ENCODE peak calls at places on chromosomes 11 and 22, in five cellular contexts. F is RWPE2, D is right lobe of liver, Q is HCT116, L is MM.1S. I is an unnamed sample. For H3K4me1, the result is how much of the 10 kb centered on the place peaks cover.

GRCh38 chr11:66418168-66418985 is 2.5 kb upstream of the NPAS4 start:
- DNase-seq in F (no peak), D (peak), Q (peak), L (peak), I (peak)

GRCh38 chr11:65535102-65535501 is 10.2 kb downstream of the SCYL1 start:
- DNase-seq in F (no peak), D (no peak), Q (no peak), L (no peak), I (no peak)

GRCh38 chr11:64278576-64279190 is 5.8 kb downstream of the BAD start:
- DNase-seq in F (no peak), D (no peak), Q (no peak), L (no peak), I (no peak)

GRCh38 chr11:124799384-124800225 is 601 bp downstream of the MSANTD2 start:
- DNase-seq in F (no peak), D (peak), Q (no peak), L (peak), I (peak)

GRCh38 chr22:17366830-17367229 is 2.4 kb upstream of the CECR2 start:
- DNase-seq in F (no peak), D (no peak), Q (peak), L (no peak), I (peak)

GRCh38 chr11:26199341-26199740 is 132.6 kb upstream of the ANO3 start:
- DNase-seq in F (no peak), D (no peak), Q (no peak), L (no peak), I (no peak)

GRCh38 chr22:26587991-26588613 is 1.8 kb downstream of the TPST2 start:
- DNase-seq in F (no peak), D (no peak), Q (no peak), L (no peak), I (no peak)

GRCh38 chr11:29352273-29352672 is 664.6 kb downstream of the KCNA4 start:
- DNase-seq in F (no peak), D (no peak), Q (no peak), L (no peak), I (no peak)

GRCh38 chr22:38882480-38882879 is 10.5 kb upstream of the CBX6 start:
- DNase-seq in F (no peak), D (no peak), Q (no peak), L (no peak), I (no peak)

GRCh38 chr11:96045622-96046456 is 121.9 kb upstream of the MTMR2 start:
- DNase-seq in F (no peak), D (no peak), Q (no peak), L (peak), I (peak)

GRCh38 chr11:643366-643765 is 6.3 kb downstream of the DRD4 start:
- DNase-seq in F (no peak), D (no peak), Q (no peak), L (peak), I (no peak)

GRCh38 chr22:19750666-19751490 is 9.7 kb upstream of the TBX1 start:
- DNase-seq in F (no peak), D (no peak), Q (no peak), L (no peak), I (no peak)

GRCh38 chr22:46577361-46578249 is 40.2 kb upstream of the CELSR1 start:
- DNase-seq in F (peak), D (peak), Q (no peak), L (no peak), I (peak)

GRCh38 chr11:66663741-66664296 is 13.9 kb downstream of the RBM4B start:
- DNase-seq in F (no peak), D (no peak), Q (no peak), L (no peak), I (no peak)

DNA sequence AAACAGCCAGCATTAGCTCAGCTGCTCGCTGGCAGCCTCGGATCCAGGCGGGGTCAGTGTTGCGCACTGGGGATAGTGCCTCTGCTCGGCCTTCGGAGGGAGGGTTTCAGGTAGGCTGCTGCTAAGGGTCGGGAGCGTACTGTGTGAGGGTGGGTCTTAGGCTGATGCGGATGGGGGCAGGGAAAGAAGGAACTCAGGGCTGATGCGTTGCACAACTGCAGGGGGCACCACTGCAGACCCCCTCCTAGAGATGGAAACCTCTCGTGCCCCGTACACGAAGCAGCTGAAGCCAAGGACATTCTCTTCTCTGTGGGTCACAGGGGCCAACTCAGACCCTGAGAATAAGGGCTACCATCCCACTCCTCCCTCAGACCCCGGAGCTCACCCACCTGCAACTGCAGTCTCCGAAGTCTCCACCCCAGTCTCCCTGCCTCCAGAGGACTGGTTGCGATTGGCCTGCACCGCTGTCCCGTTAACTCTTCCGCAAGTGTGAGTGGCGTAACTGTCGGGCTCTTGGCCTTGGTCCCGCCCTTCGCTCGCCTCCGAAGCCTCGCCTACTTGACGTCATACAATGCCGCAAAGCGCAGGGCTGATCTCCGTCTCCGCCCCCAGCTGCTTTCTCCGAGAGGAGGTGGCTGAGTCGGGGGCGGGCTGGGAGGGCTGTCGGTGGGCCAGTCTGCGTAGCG is at the start of gene KBTBD3:
- DNase-seq in F (peak), D (peak), Q (peak), L (peak), I (peak)
- TF ChIP-seq CTCF in F (peak), D (peak), Q (peak), L (peak), I (peak)

GRCh38 chr22:44328326-44328725 is 15.6 kb upstream of the SHISAL1 start:
- DNase-seq in F (no peak), D (no peak), Q (no peak), L (no peak), I (no peak)

GRCh38 chr22:44326549-44326881 is 13.8 kb upstream of the SHISAL1 start:
- DNase-seq in F (no peak), D (no peak), Q (no peak), L (no peak), I (no peak)

GRCh38 chr22:44329179-44329796 is 16.5 kb upstream of the SHISAL1 start:
- DNase-seq in F (no peak), D (no peak), Q (no peak), L (peak), I (no peak)

GRCh38 chr22:44328762-44329161 is 16.0 kb upstream of the SHISAL1 start:
- DNase-seq in F (no peak), D (no peak), Q (no peak), L (no peak), I (no peak)

DNA sequence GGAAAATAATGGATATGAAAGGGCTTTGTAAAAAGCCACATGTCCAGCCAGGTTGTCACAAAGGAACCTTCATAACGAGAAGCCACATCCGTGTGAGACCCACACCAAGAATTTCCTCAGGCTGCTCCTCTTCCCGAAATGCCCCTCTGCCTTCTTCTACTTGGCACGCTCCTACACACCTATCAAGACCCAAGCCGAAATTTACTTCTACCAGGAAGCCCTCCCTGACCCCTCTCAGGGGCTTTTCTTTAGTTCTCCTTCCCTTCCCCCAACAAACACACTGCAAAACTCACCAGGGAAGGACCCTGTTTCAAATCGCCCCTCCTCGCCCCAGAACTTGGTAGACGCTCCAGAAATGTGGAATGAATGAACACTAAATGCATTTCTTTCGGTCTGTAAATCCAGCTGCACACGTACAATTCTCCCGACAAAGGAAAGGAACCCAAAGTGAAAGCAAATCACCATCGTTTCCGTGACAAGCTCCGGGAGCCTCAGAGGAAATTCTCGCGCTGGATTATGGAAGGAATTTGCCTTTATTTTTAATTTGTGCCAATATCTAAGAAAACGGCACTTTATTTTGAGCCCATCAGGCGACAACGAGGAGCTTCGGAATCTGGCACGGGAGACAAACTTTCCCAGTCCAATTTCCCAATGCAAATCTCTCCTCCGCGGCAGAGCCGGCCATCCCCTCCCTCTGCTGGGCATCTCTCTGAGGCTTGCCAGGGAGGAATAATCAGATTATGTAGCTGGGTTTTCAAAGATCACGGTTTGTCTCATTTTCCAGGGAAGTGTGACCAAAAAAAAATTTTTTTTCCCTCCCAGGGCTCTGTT is 13.2 kb upstream of the SHISAL1 start:
- DNase-seq in F (no peak), D (no peak), Q (no peak), L (no peak), I (no peak)
- H3K4me3 ChIP-seq in F (peak), D (peak), Q (no peak), L (peak), I (peak)

DNA sequence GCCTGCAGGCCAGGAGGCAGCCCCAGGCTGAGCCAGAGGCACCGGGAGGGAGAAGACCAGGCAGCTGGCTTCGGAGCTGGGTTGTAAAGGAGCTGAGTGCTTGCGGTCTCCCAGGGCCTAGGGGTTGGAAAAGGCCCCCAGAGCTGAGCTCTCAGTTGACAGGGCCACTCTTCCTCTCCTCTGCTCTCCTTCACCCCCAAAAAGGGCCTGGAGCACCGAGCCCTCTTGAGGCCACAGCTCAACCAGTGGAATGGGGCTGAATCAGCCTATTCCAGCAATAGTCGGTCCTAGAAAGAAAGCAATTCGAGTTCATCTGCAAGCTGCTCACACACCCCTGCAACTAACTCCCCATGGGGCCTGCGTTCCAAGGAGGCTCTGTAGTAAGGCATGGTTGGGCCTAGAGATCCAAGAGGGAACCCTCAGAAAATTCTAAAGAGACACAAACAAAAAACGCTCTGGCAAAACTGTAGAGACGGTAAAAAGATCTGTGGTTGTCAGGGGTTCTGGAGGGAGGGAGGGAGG is 205.0 kb downstream of the BUD13 start:
- DNase-seq in F (no peak), D (no peak), Q (no peak), L (no peak), I (no peak)
- H3K4me1 ChIP-seq in F (under half), D (under half), Q (under half), L (under half), I (under half)

DNA sequence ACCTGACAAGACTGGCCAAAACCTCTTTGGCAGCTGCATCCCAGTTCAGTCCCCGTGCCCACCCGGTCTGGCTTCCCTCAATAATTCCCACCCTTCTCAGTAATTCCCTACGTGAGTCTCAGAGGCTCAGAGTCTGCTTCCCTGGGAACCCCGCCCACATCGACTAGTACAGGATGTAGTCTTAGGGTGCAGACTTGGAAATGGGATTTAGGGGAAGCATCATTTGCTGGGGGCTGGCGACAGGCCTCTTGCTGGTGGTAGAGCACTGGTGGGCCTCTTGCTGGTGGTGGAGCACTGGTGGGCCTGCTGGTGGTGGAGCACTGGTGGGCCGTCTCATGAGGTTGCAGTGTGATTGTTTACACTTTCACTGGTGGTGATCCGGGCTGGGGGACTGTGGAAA is 199.5 kb upstream of the B3GAT1 start:
- DNase-seq in F (no peak), D (no peak), Q (no peak), L (no peak), I (no peak)
- TF ChIP-seq CTCF in F (no peak), D (no peak), Q (no peak), L (no peak), I (no peak)

DNA sequence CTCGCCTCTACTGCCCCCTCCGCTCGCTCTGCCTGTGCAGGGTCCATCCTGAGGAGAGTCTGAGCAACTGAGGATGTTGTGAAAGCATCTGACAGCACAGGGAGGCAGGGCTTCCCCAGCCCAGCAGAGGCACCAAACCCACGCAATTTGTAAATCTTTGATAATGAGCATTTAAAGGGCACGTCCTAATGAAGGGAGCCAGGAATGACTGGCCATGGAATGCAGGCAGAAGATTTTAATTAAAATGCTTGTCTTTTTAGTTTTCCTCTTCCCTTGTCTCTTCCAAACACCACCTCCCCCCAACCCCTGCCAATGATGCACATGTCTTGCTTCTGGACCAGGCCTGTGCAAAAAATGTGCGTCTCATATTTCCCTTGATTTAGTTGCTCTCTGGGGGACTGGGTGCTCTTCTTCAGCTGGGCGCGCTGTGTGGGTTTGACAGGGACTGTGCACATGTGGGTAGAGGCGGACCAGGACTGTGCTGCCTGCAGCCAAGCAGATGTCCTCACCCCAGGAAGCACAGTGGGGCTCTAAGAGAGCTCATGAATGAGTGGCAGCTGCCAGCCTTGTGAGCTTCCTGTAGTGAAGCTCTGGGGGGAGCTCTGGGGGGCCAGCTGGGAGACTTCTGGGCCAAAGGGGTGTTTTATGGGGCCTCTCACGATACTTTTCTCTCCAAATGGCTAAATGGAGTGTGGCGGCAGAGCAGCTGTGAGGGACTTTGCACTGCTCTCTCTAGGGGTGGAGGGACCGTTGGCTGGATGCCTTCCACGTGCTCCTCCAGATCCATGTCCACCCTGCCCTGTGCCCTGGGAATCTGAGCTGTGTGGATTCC is 273.5 kb downstream of the ST3GAL4 start:
- DNase-seq in F (no peak), D (peak), Q (no peak), L (no peak), I (no peak)
- H3K4me3 ChIP-seq in F (no peak), D (no peak), Q (no peak), L (no peak), I (no peak)

GRCh38 chr11:114085965-114086364 is 26.5 kb downstream of the ZBTB16 start:
- DNase-seq in F (no peak), D (peak), Q (no peak), L (no peak), I (no peak)

GRCh38 chr11:114086394-114086793 is 26.9 kb downstream of the ZBTB16 start:
- DNase-seq in F (no peak), D (no peak), Q (no peak), L (no peak), I (no peak)

GRCh38 chr11:114088836-114089235 is 29.3 kb downstream of the ZBTB16 start:
- DNase-seq in F (no peak), D (no peak), Q (no peak), L (no peak), I (no peak)

GRCh38 chr11:114088216-114088615 is 28.7 kb downstream of the ZBTB16 start:
- DNase-seq in F (no peak), D (no peak), Q (no peak), L (no peak), I (no peak)

GRCh38 chr11:114087028-114087427 is 27.5 kb downstream of the ZBTB16 start:
- DNase-seq in F (no peak), D (no peak), Q (no peak), L (no peak), I (no peak)
- H3K4me1 ChIP-seq in F (under half), D (half or more), Q (under half), L (under half), I (half or more)

GRCh38 chr11:2929880-2930704 is 872 bp upstream of the PHLDA2 start:
- DNase-seq in F (peak), D (peak), Q (peak), L (peak), I (no peak)
- TF ChIP-seq CTCF in F (no peak), D (no peak), Q (no peak), L (no peak), I (no peak)

I was measured in left ventricle myocardium inferior.